ENCODE peak calls at places on chromosomes 3 and 15, in four cellular contexts. Z is tibial artery, U is K562, R is psoas muscle. N is an unnamed sample.

GRCh38 chr15:39301589-39301999 is 279.3 kb upstream of the THBS1 start:
- DNase-seq in U (no peak), Z (no peak), R (no peak), N (no peak)

GRCh38 chr15:100721758-100722550 is 119.6 kb downstream of the ASB7 start:
- DNase-seq in Z (peak), R (peak), U (no peak), N (no peak)

GRCh38 chr3:189685854-189686253 is 54.7 kb downstream of the TP63 start:
- DNase-seq in Z (no peak), U (no peak), R (no peak), N (no peak)

GRCh38 chr3:156388469-156389150 is 166.3 kb downstream of the SSR3 start:
- DNase-seq in R (no peak), Z (no peak), U (no peak), N (no peak)

GRCh38 chr3:61497463-61497862 is 63.9 kb upstream of the PTPRG start:
- DNase-seq in U (no peak), Z (no peak), R (no peak), N (no peak)

GRCh38 chr15:66886686-66887273 is 178.6 kb upstream of the SMAD3 start:
- DNase-seq in R (no peak), Z (peak), U (no peak), N (no peak)

GRCh38 chr3:37590328-37591079 is 271.2 kb upstream of the CTDSPL start:
- DNase-seq in Z (peak), R (peak), U (no peak), N (no peak)

GRCh38 chr15:73727330-73728018 is 25.7 kb downstream of the INSYN1 start:
- DNase-seq in U (no peak), R (no peak), Z (no peak), N (no peak)

GRCh38 chr15:31032959-31033358 is 41.5 kb upstream of the MTMR10 start:
- DNase-seq in Z (no peak), R (no peak), U (no peak), N (no peak)

GRCh38 chr15:71743861-71744382 is 66.4 kb upstream of the NR2E3 start:
- DNase-seq in Z (no peak), U (peak), R (peak), N (peak)

GRCh38 chr15:71749500-71749899 is 60.9 kb upstream of the NR2E3 start:
- DNase-seq in Z (no peak), U (no peak), R (no peak), N (no peak)

GRCh38 chr15:71746719-71747118 is 63.6 kb upstream of the NR2E3 start:
- DNase-seq in Z (no peak), U (no peak), R (no peak), N (no peak)

GRCh38 chr15:71748327-71748726 is 62.0 kb upstream of the NR2E3 start:
- DNase-seq in Z (no peak), R (no peak), U (no peak), N (no peak)

DNA sequence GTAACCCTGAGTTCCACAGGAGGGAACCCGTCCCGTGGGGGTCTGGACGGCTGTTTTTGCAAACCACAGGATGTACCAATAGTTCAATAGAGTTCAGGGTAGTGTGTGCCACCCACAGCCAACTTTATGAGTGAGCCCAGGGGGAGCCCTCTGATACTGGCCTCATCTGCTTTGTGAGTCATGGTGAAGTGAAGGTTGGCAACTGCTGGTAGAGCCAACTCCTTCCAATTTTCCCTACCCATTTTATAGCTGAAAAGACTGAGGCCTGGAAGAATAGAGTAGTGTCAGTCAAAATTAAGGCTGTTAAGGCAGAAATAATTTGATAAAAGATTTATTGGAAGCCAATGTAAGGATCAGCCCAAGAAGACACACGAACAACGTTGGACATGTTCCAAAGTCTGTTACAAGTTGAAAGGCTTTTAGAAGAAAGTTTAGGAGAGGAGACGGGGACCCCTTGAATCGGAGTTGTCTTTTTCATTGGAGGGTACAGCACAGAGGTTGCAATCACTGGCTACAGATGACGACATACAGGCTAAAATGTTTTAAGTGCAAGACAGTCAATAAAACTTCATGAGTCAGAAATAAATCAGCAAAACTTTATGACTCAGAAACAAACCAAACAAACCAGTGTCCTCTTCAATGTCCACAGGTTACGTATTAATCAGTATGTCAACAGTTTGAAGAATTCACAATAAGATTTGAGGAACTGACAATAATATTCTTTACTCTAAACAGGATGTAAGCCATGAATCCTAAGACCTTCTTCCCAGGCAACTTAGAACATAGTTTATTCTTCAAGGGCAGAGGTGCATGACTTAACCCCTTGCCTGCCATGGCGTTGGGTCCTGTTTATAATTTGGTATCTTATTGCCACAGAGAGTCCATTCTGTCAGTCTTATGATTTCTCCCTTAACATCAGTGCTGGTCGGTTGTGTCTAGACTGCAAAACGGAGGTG is 62.9 kb upstream of the NR2E3 start:
- DNase-seq in U (no peak), Z (no peak), R (no peak), N (no peak)
- TF ChIP-seq CTCF in U (no peak), Z (no peak), R (no peak), N (no peak)

GRCh38 chr3:177446160-177446559 is 248.9 kb upstream of the TBL1XR1 start:
- DNase-seq in Z (no peak), R (no peak), U (no peak), N (no peak)

GRCh38 chr3:177441281-177441812 is 244.1 kb upstream of the TBL1XR1 start:
- DNase-seq in R (no peak), U (no peak), Z (no peak), N (no peak)

GRCh38 chr3:177445591-177445990 is 248.3 kb upstream of the TBL1XR1 start:
- DNase-seq in R (no peak), Z (no peak), U (no peak), N (no peak)

GRCh38 chr3:177441813-177442646 is 244.7 kb upstream of the TBL1XR1 start:
- DNase-seq in R (no peak), Z (no peak), U (no peak), N (no peak)

GRCh38 chr3:177443469-177443868 is 246.2 kb upstream of the TBL1XR1 start:
- DNase-seq in U (no peak), R (no peak), Z (no peak), N (no peak)
- H3K4me3 ChIP-seq in U (no peak), R (no peak), Z (no peak), N (no peak)

GRCh38 chr3:134311693-134312071 is 61.0 kb upstream of the RYK start:
- DNase-seq in U (no peak), R (no peak), Z (no peak), N (no peak)
- H3K27ac ChIP-seq in U (no peak), R (peak), Z (peak), N (no peak)

GRCh38 chr3:71511446-71511845 is 72.1 kb downstream of the FOXP1 start:
- DNase-seq in R (no peak), Z (no peak), U (no peak), N (no peak)

GRCh38 chr3:71512544-71512943 is 71.0 kb downstream of the FOXP1 start:
- DNase-seq in U (no peak), Z (no peak), R (no peak), N (no peak)

GRCh38 chr3:71513081-71513480 is 70.4 kb downstream of the FOXP1 start:
- DNase-seq in U (no peak), R (no peak), Z (no peak), N (no peak)

GRCh38 chr3:71511037-71511436 is 72.5 kb downstream of the FOXP1 start:
- DNase-seq in U (no peak), R (no peak), Z (no peak), N (no peak)

GRCh38 chr3:71512000-71512399 is 71.5 kb downstream of the FOXP1 start:
- DNase-seq in R (no peak), Z (no peak), U (peak), N (no peak)
- TF ChIP-seq CTCF in R (no peak), Z (no peak), U (peak), N (no peak)

DNA sequence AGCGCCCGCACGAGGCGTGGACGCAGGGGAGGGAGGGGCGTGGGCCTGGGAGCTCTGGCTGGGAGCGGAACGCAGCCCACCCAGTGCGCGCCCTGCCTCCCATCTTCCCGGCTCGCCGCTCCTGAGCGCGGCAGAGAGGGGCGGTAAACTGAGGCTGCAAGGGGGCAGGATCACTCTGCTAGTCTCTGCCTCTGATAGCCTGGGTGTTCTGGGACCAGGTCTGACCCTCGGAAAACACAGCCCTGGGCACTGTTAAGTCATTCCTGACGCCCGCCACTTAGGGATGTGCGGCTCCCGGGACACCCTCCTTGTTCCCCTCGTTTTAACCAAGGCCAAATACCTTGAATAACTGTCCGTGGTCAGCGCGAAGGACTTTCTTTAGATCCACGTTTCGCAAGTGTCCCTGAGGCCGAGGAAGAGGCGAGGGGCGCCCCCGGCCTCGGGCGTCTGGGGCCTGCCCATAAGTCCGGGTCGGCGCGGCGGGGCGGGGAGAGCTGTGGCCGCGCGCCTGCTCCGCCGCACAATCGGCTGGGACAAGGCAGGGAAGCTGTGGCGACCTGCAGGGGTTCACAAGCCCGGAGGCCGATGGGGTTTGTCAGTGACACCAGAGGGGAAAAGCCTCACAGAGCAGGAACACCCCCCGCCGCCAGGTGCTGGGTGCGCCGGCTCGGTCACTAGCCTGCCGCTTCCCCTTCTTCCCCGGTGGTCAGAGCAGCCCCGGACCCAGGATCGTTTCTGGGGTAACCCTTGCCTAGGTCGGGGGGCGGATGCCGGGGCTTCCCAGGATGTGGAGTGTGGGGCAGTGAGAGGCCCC is 1.5 kb downstream of the ITPKA start:
- DNase-seq in Z (no peak), R (no peak), U (no peak), N (no peak)
- H3K4me3 ChIP-seq in Z (peak), R (peak), U (peak), N (no peak)

DNA sequence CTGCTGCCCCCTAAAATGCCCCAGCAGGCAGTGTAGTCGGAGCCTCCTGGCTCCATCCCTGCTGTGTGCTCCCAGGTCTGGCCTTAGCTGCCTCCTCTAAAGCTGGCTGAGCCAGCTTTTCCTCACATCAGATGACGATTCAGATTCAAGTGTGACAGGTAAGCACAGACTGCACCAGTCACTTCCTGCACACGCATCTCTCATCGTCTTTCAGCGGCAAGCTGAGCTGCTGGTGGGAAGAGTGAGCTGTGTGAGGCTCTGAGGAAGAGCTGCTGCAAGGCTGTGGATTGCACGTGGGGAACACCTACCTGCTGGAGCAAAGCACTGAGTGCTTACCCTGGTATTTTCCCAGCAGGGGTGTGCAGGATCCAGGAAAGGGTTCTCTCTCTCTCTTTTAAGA is 88.4 kb upstream of the RPL32 start:
- DNase-seq in R (no peak), U (no peak), Z (no peak), N (no peak)
- H3K27ac ChIP-seq in R (no peak), U (no peak), Z (no peak), N (peak)

DNA sequence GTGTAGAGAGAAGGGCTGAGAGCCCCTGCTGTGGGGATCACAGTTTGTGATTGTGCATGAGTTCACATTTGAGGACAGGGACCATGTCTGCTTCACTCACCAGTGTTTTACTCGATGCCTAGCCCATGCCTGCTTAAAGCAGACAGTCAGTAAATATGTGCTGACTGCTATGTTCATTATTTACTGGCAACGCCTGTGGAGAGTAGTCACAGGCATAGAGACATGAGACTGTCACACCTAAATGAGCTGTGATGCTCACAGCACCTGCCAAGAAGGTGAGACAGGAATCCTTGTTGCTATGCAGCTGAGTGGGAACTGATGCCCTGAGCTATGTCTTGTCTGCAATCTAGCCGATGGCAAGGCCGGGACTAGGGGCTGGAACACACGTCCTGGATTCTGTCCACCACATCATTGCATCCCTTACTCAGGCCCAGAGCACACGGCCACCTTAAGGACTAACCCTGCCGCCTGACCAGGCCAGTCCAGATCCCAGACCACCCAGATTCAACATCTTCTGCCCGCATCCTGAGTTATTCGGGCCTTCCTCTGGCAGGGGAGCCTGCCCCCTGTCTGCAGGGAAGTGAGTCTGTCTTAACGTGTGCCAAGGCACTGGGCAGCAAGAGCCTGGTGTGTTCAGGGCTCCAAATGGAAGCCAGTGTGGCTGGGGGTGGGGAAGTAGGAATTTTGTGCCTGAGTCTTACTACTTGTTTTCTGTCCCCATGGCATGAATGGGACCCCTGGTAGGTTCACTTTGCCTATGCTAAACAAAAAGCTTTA is 44.8 kb downstream of the FGD5 start:
- DNase-seq in Z (no peak), U (no peak), R (no peak), N (no peak)
- TF ChIP-seq CTCF in Z (no peak), U (peak), R (no peak), N (peak)

GRCh38 chr15:50186752-50187151 is 4.8 kb downstream of the SLC27A2 start:
- DNase-seq in R (no peak), U (no peak), Z (no peak), N (no peak)

GRCh38 chr15:50184863-50185504 is 3.0 kb downstream of the SLC27A2 start:
- DNase-seq in R (no peak), U (no peak), Z (no peak), N (no peak)

GRCh38 chr15:50187997-50188396 is 6.0 kb downstream of the SLC27A2 start:
- DNase-seq in R (no peak), Z (no peak), U (no peak), N (no peak)

GRCh38 chr15:50187525-50187924 is 5.5 kb downstream of the SLC27A2 start:
- DNase-seq in U (no peak), R (no peak), Z (no peak), N (no peak)

GRCh38 chr15:50186090-50186489 is 4.1 kb downstream of the SLC27A2 start:
- DNase-seq in R (no peak), U (no peak), Z (no peak), N (no peak)
- H3K4me3 ChIP-seq in R (no peak), U (no peak), Z (no peak), N (no peak)

DNA sequence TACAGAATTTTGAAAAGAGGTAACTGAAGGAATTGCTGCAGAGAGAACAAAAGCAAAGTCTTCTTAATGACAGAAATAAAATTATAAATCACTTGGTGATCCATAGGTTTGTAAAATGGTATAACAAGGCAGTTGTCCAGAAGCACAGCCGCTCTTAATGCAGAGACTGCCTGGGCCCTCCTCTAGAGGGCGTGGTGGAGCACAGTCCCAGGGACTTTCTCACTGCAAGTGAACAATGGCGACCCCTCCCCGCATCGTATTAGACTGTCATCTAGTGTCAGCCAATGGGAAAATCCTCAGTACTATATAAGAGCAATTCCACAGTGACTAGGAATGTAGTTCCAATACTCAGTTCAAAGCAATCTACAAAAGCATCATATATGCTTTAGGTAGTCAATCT is 26.4 kb upstream of the ZBED2 start:
- DNase-seq in R (no peak), U (peak), Z (no peak), N (peak)
- H3K27ac ChIP-seq in R (no peak), U (no peak), Z (no peak), N (no peak)